ENCODE peak calls at places on chromosomes 6 and 20, in six cellular contexts. V, I, G, E, W and K are unnamed samples.

GRCh38 chr6:28488916-28489365 is 26.7 kb downstream of the GPX6 start:
- DNase-seq in V (peak), I (peak), G (peak), E (peak), W (peak), K (peak)

GRCh38 chr6:4397307-4397706 is 261.9 kb upstream of the ECI2 start:
- DNase-seq in V (no peak), I (no peak), G (no peak), E (no peak), W (no peak), K (no peak)

GRCh38 chr6:27770724-27771123 is 141.5 kb downstream of the OR2B2 start:
- DNase-seq in V (no peak), I (no peak), G (no peak), E (no peak), W (no peak), K (no peak)

GRCh38 chr6:169168706-169169105 is 84.9 kb downstream of the THBS2 start:
- DNase-seq in V (no peak), I (no peak), G (no peak), E (no peak), W (no peak), K (no peak)

GRCh38 chr6:116309657-116310056 is 29.9 kb upstream of the TSPYL1 start:
- DNase-seq in V (no peak), I (no peak), G (no peak), E (no peak), W (no peak), K (no peak)

GRCh38 chr20:63087236-63087871 is 80.6 kb upstream of the BHLHE23 start:
- DNase-seq in V (no peak), I (no peak), G (no peak), E (peak), W (no peak), K (no peak)

GRCh38 chr6:15527838-15528617 is 134.8 kb downstream of the DTNBP1 start:
- DNase-seq in V (no peak), I (no peak), G (peak), E (no peak), W (no peak), K (no peak)

GRCh38 chr6:73028893-73029450 is 196.3 kb downstream of the KHDC1L start:
- DNase-seq in V (no peak), I (no peak), G (no peak), E (no peak), W (no peak), K (no peak)

GRCh38 chr6:94417364-94417763 is 998.0 kb upstream of the EPHA7 start:
- DNase-seq in V (no peak), I (no peak), G (no peak), E (no peak), W (no peak), K (no peak)

GRCh38 chr6:72267470-72267869 is 354.4 kb upstream of the KCNQ5 start:
- DNase-seq in V (no peak), I (no peak), G (no peak), E (no peak), W (no peak), K (no peak)

GRCh38 chr6:143457563-143458359 is 7.2 kb downstream of the PEX3 start:
- DNase-seq in V (no peak), I (peak), G (no peak), E (no peak), W (no peak), K (no peak)

GRCh38 chr6:83867527-83868161 is 8.2 kb downstream of the CYB5R4 start:
- DNase-seq in V (peak), I (no peak), G (no peak), E (peak), W (no peak), K (no peak)

GRCh38 chr6:21396313-21396712 is 197.2 kb upstream of the SOX4 start:
- DNase-seq in V (no peak), I (no peak), G (no peak), E (no peak), W (no peak), K (no peak)

GRCh38 chr6:160477901-160478300 is 129.7 kb downstream of the SLC22A3 start:
- DNase-seq in V (no peak), I (no peak), G (no peak), E (no peak), W (no peak), K (no peak)

DNA sequence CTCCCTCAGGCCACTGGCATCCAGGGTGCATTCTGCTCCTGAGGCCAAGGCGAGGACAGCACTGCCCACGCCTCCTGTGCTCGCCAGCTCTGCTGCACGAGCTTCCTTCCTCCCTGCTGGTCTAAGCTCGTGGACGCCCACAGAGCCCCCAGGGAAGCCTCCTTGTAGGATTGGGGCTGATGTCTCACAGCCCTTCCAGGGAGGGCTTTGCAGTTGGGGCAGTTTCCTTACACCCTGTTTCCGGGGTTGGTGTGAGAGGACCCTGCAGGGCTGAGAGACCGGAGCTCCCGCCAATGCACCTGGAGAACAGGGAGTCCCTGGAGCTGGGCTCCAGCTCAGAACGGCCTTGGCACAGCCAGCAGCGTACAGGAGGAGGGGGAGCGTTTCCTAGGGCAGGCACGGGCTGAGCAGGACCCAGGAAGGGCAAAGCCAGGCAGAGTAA is 172.4 kb upstream of the PDE10A start:
- DNase-seq in V (no peak), I (no peak), G (no peak), E (no peak), W (no peak), K (no peak)
- TF ChIP-seq ATF3 in V (no peak), I (no peak), G (no peak), E (no peak), W (no peak), K (no peak)

GRCh38 chr20:34112600-34113061 is 588 bp upstream of the EIF2S2 start:
- DNase-seq in V (no peak), I (peak), G (no peak), E (peak), W (no peak), K (no peak)

GRCh38 chr20:34110025-34111013 is 1.7 kb downstream of the EIF2S2 start:
- DNase-seq in V (no peak), I (peak), G (no peak), E (no peak), W (no peak), K (no peak)

GRCh38 chr20:34109442-34109841 is 2.6 kb downstream of the EIF2S2 start:
- DNase-seq in V (no peak), I (no peak), G (no peak), E (no peak), W (no peak), K (no peak)

GRCh38 chr20:34111712-34112599 is at the start of gene EIF2S2:
- DNase-seq in V (peak), I (peak), G (peak), E (peak), W (peak), K (peak)

DNA sequence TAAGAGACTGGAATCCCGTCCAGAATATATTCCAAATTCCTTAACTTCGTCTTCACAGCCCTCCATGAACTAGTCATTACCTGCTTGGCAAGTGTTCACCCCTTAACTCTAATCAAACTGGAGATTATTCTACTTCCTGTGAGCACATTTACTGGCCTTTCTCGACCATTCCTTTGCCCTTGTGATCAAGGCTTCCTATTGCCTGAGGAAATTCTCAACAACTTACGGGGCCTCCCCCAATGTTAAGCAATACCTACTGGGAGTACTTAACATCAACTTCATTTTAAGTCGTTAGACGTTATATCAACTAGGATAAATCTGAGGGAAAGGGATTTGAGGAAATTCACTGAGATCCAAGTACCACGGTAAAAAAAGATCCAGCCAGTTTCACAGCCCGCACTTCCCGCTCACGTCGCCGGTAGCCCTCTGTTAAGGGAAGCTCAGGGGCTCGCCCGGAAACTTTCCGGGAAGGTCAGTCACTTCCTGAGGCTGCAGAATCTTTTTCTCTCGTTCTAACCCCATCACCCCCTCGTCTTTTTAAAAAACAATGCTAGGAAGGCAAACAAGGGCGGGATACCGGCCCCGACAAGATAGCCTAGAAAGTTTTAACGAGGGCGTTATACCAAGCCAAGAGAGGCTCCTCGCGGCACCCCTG is 859 bp downstream of the EIF2S2 start:
- DNase-seq in V (no peak), I (no peak), G (no peak), E (no peak), W (no peak), K (no peak)
- TF ChIP-seq ATF3 in V (no peak), I (no peak), G (no peak), E (no peak), W (no peak), K (no peak)

GRCh38 chr6:45709834-45710233 is 305.8 kb downstream of the CLIC5 start:
- DNase-seq in V (no peak), I (no peak), G (no peak), E (no peak), W (peak), K (no peak)
- TF ChIP-seq ATF3 in V (no peak), I (no peak), G (no peak), E (no peak), W (no peak), K (no peak)

GRCh38 chr20:36466089-36466488 is 75.2 kb upstream of the MYL9 start:
- DNase-seq in V (no peak), I (no peak), G (no peak), E (no peak), W (no peak), K (no peak)

GRCh38 chr20:36462440-36463211 is 78.7 kb upstream of the MYL9 start:
- DNase-seq in V (no peak), I (no peak), G (peak), E (no peak), W (no peak), K (no peak)

GRCh38 chr20:36463212-36464061 is 77.9 kb upstream of the MYL9 start:
- DNase-seq in V (no peak), I (no peak), G (no peak), E (no peak), W (no peak), K (no peak)

GRCh38 chr20:36467076-36467999 is 74.0 kb upstream of the MYL9 start:
- DNase-seq in V (no peak), I (no peak), G (no peak), E (no peak), W (no peak), K (peak)

DNA sequence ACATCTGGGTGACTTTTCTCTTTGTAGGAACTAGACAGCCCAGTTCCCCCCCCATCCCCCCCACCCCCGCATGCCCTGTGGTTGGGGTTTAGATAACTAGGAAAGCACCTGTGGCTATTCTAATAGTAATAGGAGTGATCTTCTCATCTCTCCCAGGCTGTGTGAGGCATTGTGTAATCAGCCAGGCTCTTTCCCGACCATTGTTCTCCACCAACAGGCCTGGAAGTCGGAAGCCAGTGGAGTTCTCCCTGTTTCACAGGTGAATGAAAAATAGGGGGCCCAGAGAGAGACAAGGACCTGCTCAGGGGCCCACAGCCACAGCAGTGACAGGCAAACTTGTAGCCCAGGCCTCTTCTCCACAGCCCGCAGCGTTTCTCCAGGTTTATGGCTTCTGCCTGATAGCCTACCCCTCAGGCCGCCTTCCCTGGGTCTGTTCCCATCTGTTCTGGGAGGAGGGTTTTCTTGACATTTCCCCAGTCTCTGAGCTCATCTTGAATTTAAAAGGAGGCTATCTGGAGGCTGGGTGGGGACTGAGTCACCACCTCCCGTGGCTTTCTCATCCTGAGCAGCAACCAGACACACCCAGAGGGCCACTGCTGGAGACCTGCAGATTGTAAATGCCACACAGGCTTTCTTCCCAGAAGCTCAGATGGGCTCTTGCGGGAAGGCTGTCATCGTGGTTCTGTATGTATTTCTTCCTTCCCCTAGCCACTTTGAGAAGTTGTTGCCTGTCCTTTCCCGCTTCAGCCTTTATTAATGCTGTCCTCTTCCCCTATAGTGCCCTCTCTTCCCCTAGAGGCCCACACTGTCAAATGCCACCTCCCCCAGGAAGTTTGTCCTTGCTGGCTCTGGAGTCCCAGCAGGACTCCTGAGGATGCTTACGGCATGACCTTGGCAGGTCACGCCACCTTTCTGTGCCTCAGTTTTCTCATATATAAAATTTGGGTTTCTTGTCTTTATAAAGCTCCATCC is 75.9 kb upstream of the MYL9 start:
- DNase-seq in V (peak), I (peak), G (no peak), E (no peak), W (no peak), K (peak)
- TF ChIP-seq ATF3 in V (no peak), I (no peak), G (no peak), E (no peak), W (no peak), K (peak)

GRCh38 chr20:35008411-35009342 is 53.0 kb downstream of the MYH7B start:
- DNase-seq in V (no peak), I (no peak), G (no peak), E (no peak), W (no peak), K (no peak)

GRCh38 chr20:35011589-35012226 is 56.0 kb downstream of the MYH7B start:
- DNase-seq in V (no peak), I (no peak), G (no peak), E (no peak), W (no peak), K (no peak)

GRCh38 chr20:35012227-35013069 is 56.8 kb downstream of the MYH7B start:
- DNase-seq in V (no peak), I (no peak), G (no peak), E (no peak), W (no peak), K (no peak)

GRCh38 chr20:35009665-35010328 is 54.1 kb downstream of the MYH7B start:
- DNase-seq in V (no peak), I (no peak), G (no peak), E (no peak), W (no peak), K (no peak)

GRCh38 chr20:35010405-35011192 is 54.9 kb downstream of the MYH7B start:
- DNase-seq in V (no peak), I (no peak), G (no peak), E (no peak), W (no peak), K (no peak)
- TF ChIP-seq ATF3 in V (no peak), I (no peak), G (no peak), E (no peak), W (no peak), K (no peak)

DNA sequence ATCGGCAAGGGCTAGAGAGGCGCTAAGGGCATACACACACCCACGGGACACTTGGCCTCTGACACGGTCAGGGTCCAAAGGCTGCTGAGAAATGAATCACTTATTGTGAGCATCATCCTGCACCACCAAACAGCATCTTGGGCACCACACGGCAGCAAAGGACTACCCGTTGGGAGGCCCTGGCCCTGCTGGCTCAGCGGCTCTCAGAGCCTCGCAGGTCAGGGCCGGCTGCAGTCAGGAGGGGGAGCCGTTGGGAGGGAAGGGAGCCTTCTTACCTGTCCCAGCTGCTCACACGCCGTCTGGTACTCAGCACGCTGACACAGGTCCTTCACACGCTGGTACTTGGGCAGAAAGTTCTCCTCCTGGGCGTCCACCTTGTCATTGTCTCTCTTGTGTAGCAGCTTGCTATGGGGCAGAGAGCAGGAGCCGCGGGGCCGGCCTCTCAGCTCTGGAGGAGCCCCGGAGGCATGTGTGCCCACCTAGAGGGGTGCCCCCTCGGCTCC is 109.0 kb downstream of the SULF2 start:
- DNase-seq in V (no peak), I (peak), G (peak), E (peak), W (no peak), K (no peak)
- TF ChIP-seq ATF3 in V (no peak), I (no peak), G (no peak), E (no peak), W (no peak), K (no peak)

GRCh38 chr20:44409132-44409600 is 53.7 kb downstream of the HNF4A start:
- DNase-seq in V (no peak), I (no peak), G (no peak), E (no peak), W (no peak), K (no peak)
- TF ChIP-seq ATF3 in V (no peak), I (no peak), G (no peak), E (no peak), W (no peak), K (no peak)

GRCh38 chr6:157479464-157480303 is 98.7 kb downstream of the ZDHHC14 start:
- DNase-seq in V (no peak), I (no peak), G (no peak), E (no peak), W (no peak), K (no peak)
- TF ChIP-seq ATF3 in V (no peak), I (no peak), G (no peak), E (no peak), W (no peak), K (no peak)

GRCh38 chr6:155505560-155505959 is 49.9 kb upstream of the NOX3 start:
- DNase-seq in V (no peak), I (no peak), G (no peak), E (no peak), W (no peak), K (no peak)

GRCh38 chr6:155499574-155499973 is 43.9 kb upstream of the NOX3 start:
- DNase-seq in V (no peak), I (no peak), G (no peak), E (no peak), W (no peak), K (no peak)

GRCh38 chr6:155498370-155498769 is 42.7 kb upstream of the NOX3 start:
- DNase-seq in V (no peak), I (peak), G (no peak), E (no peak), W (no peak), K (no peak)

GRCh38 chr6:155504848-155505247 is 49.2 kb upstream of the NOX3 start:
- DNase-seq in V (no peak), I (no peak), G (no peak), E (no peak), W (no peak), K (no peak)

GRCh38 chr6:155502393-155502792 is 46.8 kb upstream of the NOX3 start:
- DNase-seq in V (no peak), I (no peak), G (no peak), E (no peak), W (no peak), K (no peak)
- TF ChIP-seq ATF3 in V (no peak), I (no peak), G (no peak), E (no peak), W (no peak), K (no peak)

GRCh38 chr6:36677059-36677749 is 1.3 kb upstream of the CDKN1A start:
- DNase-seq in V (no peak), I (peak), G (no peak), E (no peak), W (no peak), K (no peak)
- TF ChIP-seq ATF3 in V (no peak), I (no peak), G (no peak), E (no peak), W (no peak), K (no peak)